ENCODE peak calls at places on chromosomes 3 and 15, in six cellular contexts. J is GM23248, H is neural progenitor cell, P is fibroblast of lung, X is neuronal stem cell, L is IMR-90. U is an unnamed sample.

GRCh38 chr3:156563900-156564682 is 9.2 kb upstream of the SSR3 start:
- DNase-seq in J (peak; percentile 48), H (no peak), P (no peak), X (no peak), L (no peak), U (peak; percentile 35)

GRCh38 chr15:98562361-98562791 is 86.0 kb upstream of the IGF1R start:
- DNase-seq in J (no peak), H (no peak), P (no peak), X (no peak), L (no peak), U (peak; percentile 36)

GRCh38 chr15:91871138-91871537 is 17.6 kb downstream of the SLCO3A1 start:
- DNase-seq in J (no peak), H (no peak), P (no peak), X (no peak), L (no peak), U (no peak)

GRCh38 chr15:41903782-41904181 is 9.9 kb upstream of the SPTBN5 start:
- DNase-seq in J (no peak), H (no peak), P (no peak), X (no peak), L (no peak), U (no peak)

GRCh38 chr15:68340711-68341671 is 63.4 kb downstream of the FEM1B start:
- DNase-seq in J (no peak), H (no peak), P (no peak), X (no peak), L (no peak), U (no peak)

GRCh38 chr15:89399390-89400120 is 64.9 kb upstream of the POLG start:
- DNase-seq in J (peak; percentile 37), H (peak; percentile 73), P (no peak), X (no peak), L (no peak), U (peak; percentile 42)

GRCh38 chr3:134079761-134080160 is 50.0 kb upstream of the SLCO2A1 start:
- DNase-seq in J (no peak), H (no peak), P (no peak), X (no peak), L (no peak), U (no peak)

GRCh38 chr3:32553973-32554372 is 16.7 kb downstream of the DYNC1LI1 start:
- DNase-seq in J (no peak), H (no peak), P (no peak), X (no peak), L (no peak), U (no peak)

GRCh38 chr3:41290736-41291135 is 91.4 kb downstream of the CTNNB1 start:
- DNase-seq in J (no peak), H (no peak), P (no peak), X (no peak), L (no peak), U (no peak)

GRCh38 chr15:94600496-94600895 is 369.1 kb downstream of the MCTP2 start:
- DNase-seq in J (no peak), H (peak; percentile 36), P (no peak), X (no peak), L (no peak), U (no peak)

GRCh38 chr15:94607176-94607654 is 375.9 kb downstream of the MCTP2 start:
- DNase-seq in J (no peak), H (no peak), P (peak; percentile 28), X (no peak), L (no peak), U (no peak)

DNA sequence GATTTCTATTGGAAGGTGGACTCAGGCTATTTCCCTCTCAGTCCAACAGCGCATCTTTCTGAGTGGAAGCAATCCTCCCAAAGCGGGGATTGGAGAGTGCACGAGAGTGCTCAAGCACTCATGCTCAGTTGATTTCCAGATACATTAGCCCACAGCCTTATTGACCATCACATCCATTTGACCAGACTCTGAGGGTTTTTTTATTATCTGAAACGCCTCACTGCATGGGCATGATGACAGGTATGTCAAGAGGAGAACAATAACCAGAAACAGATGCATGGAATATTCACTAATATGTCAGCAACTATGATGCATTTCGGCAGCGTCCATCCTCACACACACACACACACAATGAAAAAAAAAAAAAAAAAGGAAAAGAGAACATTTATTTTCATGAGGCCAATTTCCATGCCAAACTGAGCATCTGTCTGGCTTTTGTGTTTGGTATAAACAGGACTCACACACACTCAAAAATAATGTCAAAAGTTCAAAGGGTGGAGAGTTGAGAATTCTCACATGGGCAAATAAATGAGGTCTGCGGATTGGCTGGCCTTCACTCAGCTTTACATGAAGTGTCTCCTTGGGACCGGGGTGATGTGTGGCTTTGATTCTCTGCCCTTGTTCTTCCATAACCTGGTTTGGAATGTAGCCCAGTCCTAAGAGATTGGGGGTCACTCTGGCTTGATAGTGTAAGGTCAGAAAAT is 371.6 kb downstream of the MCTP2 start:
- DNase-seq in J (no peak), H (no peak), P (no peak), X (no peak), L (no peak), U (no peak)
- H3K36me3 ChIP-seq in J (no peaks in the 10 kb centered on the region), H (no peaks in the 10 kb centered on the region), P (no peaks in the 10 kb centered on the region), X (no peaks in the 10 kb centered on the region), L (no peaks in the 10 kb centered on the region), U (no peaks in the 10 kb centered on the region)

DNA sequence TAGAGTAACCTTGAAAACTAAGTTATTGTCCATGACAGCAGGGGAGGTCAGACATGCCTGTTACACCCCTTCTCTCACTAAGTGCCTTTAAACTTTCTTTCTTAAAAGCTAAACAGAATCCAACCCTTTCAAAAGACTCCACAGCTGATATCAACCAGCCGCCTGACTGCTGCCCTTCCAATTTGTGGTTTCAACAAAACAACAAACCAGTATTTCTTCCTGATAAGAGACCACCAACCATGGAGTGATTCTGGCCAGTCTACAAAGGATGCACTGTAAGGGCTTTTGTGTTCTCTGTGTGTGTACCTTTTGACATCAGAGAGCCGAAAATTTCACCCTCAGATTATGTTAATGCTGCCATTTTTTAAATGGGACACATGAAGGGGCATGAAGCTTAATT is 1204.2 kb downstream of the ROBO2 start:
- DNase-seq in J (no peak), H (no peak), P (no peak), X (no peak), L (no peak), U (no peak)
- H3K27ac ChIP-seq in J (no peak overlapping the region), H (no peak overlapping the region), P (no peak overlapping the region), X (no peak overlapping the region), L (no peak overlapping the region), U (no peak overlapping the region)

GRCh38 chr3:130838898-130839572 is 54.8 kb upstream of the ATP2C1 start:
- DNase-seq in J (no peak), H (no peak), P (no peak), X (no peak), L (no peak), U (no peak)

GRCh38 chr3:130843441-130843840 is 50.4 kb upstream of the ATP2C1 start:
- DNase-seq in J (no peak), H (no peak), P (no peak), X (no peak), L (no peak), U (no peak)

GRCh38 chr3:130841357-130841756 is 52.5 kb upstream of the ATP2C1 start:
- DNase-seq in J (peak; percentile 51), H (no peak), P (no peak), X (no peak), L (no peak), U (no peak)

GRCh38 chr3:130835483-130835882 is 58.4 kb upstream of the ATP2C1 start:
- DNase-seq in J (peak; percentile 15), H (no peak), P (no peak), X (no peak), L (no peak), U (no peak)

DNA sequence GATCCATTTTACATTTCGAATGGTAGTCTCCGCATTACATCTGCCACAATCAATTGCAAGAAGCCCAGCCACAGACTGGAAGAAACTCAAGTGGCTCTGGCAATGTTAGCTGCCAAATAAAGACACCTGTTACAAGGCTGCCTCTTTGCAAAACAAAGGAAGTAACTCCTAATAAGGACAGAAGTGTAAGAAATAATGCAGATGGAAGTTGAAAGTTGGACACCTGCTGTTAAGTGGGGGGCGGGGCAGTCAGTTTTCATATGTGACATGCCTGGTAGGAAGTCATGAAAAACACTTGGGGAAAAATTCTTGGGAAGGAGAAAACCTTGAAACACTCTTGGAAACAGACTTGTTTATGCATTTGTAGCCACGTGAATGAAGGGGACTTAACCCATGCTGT is 54.1 kb upstream of the ATP2C1 start:
- DNase-seq in J (no peak), H (no peak), P (no peak), X (no peak), L (no peak), U (no peak)
- H3K4me2 ChIP-seq in J (no peak overlapping the region), H (peak overlapping the region; percentile 14), P (no peak overlapping the region), X (no peak overlapping the region), L (no peak overlapping the region), U (no peak overlapping the region)

DNA sequence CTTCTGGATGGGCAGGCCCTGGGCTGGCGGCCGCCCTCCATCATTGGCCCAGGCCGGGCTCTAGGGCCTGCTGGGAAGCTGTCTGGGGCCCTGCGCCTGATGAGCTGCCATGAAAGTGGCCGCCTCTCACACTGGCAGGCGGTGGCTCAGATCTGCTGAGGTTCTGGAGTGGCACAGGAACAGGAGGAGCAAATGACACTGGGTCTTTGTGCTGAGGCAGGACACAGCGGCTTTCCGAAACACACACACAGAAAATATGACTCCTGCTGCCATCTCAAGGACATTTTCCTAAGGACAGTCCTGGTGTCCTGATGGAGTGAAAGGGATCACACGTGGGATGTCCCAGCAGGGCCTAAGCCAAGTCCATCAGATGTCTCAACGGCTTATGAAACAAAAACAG is 103.5 kb downstream of the NUP210 start:
- DNase-seq in J (no peak), H (no peak), P (no peak), X (no peak), L (no peak), U (no peak)
- H3K36me3 ChIP-seq in J (no peaks in the 10 kb centered on the region), H (no peaks in the 10 kb centered on the region), P (no peaks in the 10 kb centered on the region), X (peaks cover 50% of the 10 kb centered on the region), L (no peaks in the 10 kb centered on the region), U (peaks cover 8% of the 10 kb centered on the region)

GRCh38 chr3:119295816-119296484 is 1.8 kb downstream of the ARHGAP31 start:
- DNase-seq in J (peak; percentile 73), H (no peak), P (peak; percentile 12), X (no peak), L (no peak), U (no peak)
- H3K27ac ChIP-seq in J (peak overlapping the region; percentile 65), H (no peak overlapping the region), P (no peak overlapping the region), X (no peak overlapping the region), L (no peak overlapping the region), U (peak overlapping the region; percentile 60)

GRCh38 chr3:45528429-45528828 is 66.1 kb upstream of the LIMD1 start:
- DNase-seq in J (peak; percentile 82), H (no peak), P (peak; percentile 56), X (no peak), L (peak; percentile 83), U (no peak)
- H3K4me2 ChIP-seq in J (peak overlapping the region; percentile 9), H (no peak overlapping the region), P (peak overlapping the region; percentile 23), X (no peak overlapping the region), L (no peak overlapping the region), U (no peak overlapping the region)

GRCh38 chr15:27792756-27793264 is 306.3 kb downstream of the OCA2 start:
- DNase-seq in J (no peak), H (no peak), P (no peak), X (no peak), L (no peak), U (no peak)
- H3K36me3 ChIP-seq in J (no peaks in the 10 kb centered on the region), H (no peaks in the 10 kb centered on the region), P (no peaks in the 10 kb centered on the region), X (no peaks in the 10 kb centered on the region), L (no peaks in the 10 kb centered on the region), U (no peaks in the 10 kb centered on the region)

U was measured in PC-9.